ENCODE peak calls at places on chromosomes 1 and 21, in nine cellular contexts. One of them, this sample, is unnamed.

GRCh38 chr1:10744044-10744443 is 52.4 kb downstream of the CASZ1 start:
- DNase-seq in activated naive CD8-positive, alpha-beta T cell treated with anti-CD3 and anti-CD28 coated beads for 36 hours: no peak
- DNase-seq in left cardiac atrium: no peak
- DNase-seq in activated T-cell treated with anti-CD3 and anti-CD28 coated beads for 1 hour: no peak
- DNase-seq in activated gamma-delta T cell treated with anti-CD3 and anti-CD28 coated beads, Interleukin-2, amount 50 U/mL, for 16 hours: no peak
- DNase-seq in Calu3: no peak
- DNase-seq in NCI-H510A treated with DMSO at 0.1 percent for 48 hours: no peak
- DNase-seq in ACHN: no peak
- DNase-seq in NCI-H1417: no peak
- DNase-seq in this sample: no peak

GRCh38 chr1:11831945-11832725 is 15.4 kb downstream of the NPPA start:
- DNase-seq in left cardiac atrium: no peak
- DNase-seq in Calu3: no peak
- DNase-seq in activated gamma-delta T cell treated with anti-CD3 and anti-CD28 coated beads, Interleukin-2, amount 50 U/mL, for 16 hours: no peak
- DNase-seq in ACHN: no peak
- DNase-seq in activated T-cell treated with anti-CD3 and anti-CD28 coated beads for 1 hour: no peak
- DNase-seq in NCI-H1417: no peak
- DNase-seq in activated naive CD8-positive, alpha-beta T cell treated with anti-CD3 and anti-CD28 coated beads for 36 hours: no peak
- DNase-seq in NCI-H510A treated with DMSO at 0.1 percent for 48 hours: no peak
- DNase-seq in this sample: no peak

GRCh38 chr1:112788561-112788960 is 73.4 kb upstream of the PPM1J start:
- DNase-seq in activated gamma-delta T cell treated with anti-CD3 and anti-CD28 coated beads, Interleukin-2, amount 50 U/mL, for 16 hours: no peak
- DNase-seq in NCI-H1417: no peak
- DNase-seq in activated T-cell treated with anti-CD3 and anti-CD28 coated beads for 1 hour: no peak
- DNase-seq in left cardiac atrium: no peak
- DNase-seq in ACHN: no peak
- DNase-seq in NCI-H510A treated with DMSO at 0.1 percent for 48 hours: no peak
- DNase-seq in Calu3: no peak
- DNase-seq in activated naive CD8-positive, alpha-beta T cell treated with anti-CD3 and anti-CD28 coated beads for 36 hours: no peak
- DNase-seq in this sample: no peak

GRCh38 chr1:94401206-94401605 is 17.0 kb upstream of the ABCD3 start:
- DNase-seq in Calu3: no peak
- DNase-seq in activated T-cell treated with anti-CD3 and anti-CD28 coated beads for 1 hour: no peak
- DNase-seq in left cardiac atrium: no peak
- DNase-seq in ACHN: no peak
- DNase-seq in NCI-H510A treated with DMSO at 0.1 percent for 48 hours: no peak
- DNase-seq in NCI-H1417: no peak
- DNase-seq in activated gamma-delta T cell treated with anti-CD3 and anti-CD28 coated beads, Interleukin-2, amount 50 U/mL, for 16 hours: no peak
- DNase-seq in activated naive CD8-positive, alpha-beta T cell treated with anti-CD3 and anti-CD28 coated beads for 36 hours: no peak
- DNase-seq in this sample: no peak

GRCh38 chr1:228544921-228545591 is 57.9 kb downstream of the RNF187 start:
- DNase-seq in activated naive CD8-positive, alpha-beta T cell treated with anti-CD3 and anti-CD28 coated beads for 36 hours: no peak
- DNase-seq in Calu3: no peak
- DNase-seq in NCI-H510A treated with DMSO at 0.1 percent for 48 hours: no peak
- DNase-seq in left cardiac atrium: no peak
- DNase-seq in activated T-cell treated with anti-CD3 and anti-CD28 coated beads for 1 hour: no peak
- DNase-seq in NCI-H1417: no peak
- DNase-seq in activated gamma-delta T cell treated with anti-CD3 and anti-CD28 coated beads, Interleukin-2, amount 50 U/mL, for 16 hours: no peak
- DNase-seq in ACHN: no peak
- DNase-seq in this sample: no peak

GRCh38 chr1:36910281-36910725 is 124.0 kb downstream of the GRIK3 start:
- DNase-seq in activated naive CD8-positive, alpha-beta T cell treated with anti-CD3 and anti-CD28 coated beads for 36 hours: no peak
- DNase-seq in activated gamma-delta T cell treated with anti-CD3 and anti-CD28 coated beads, Interleukin-2, amount 50 U/mL, for 16 hours: no peak
- DNase-seq in ACHN: no peak
- DNase-seq in Calu3: no peak
- DNase-seq in NCI-H510A treated with DMSO at 0.1 percent for 48 hours: no peak
- DNase-seq in NCI-H1417: no peak
- DNase-seq in activated T-cell treated with anti-CD3 and anti-CD28 coated beads for 1 hour: no peak
- DNase-seq in left cardiac atrium: no peak
- DNase-seq in this sample: no peak

GRCh38 chr21:26715878-26716506 is 129.2 kb downstream of the ADAMTS1 start:
- DNase-seq in ACHN: peak; percentile 51
- DNase-seq in NCI-H1417: peak; percentile 3
- DNase-seq in left cardiac atrium: peak; percentile 33
- DNase-seq in activated naive CD8-positive, alpha-beta T cell treated with anti-CD3 and anti-CD28 coated beads for 36 hours: peak; percentile 3
- DNase-seq in activated gamma-delta T cell treated with anti-CD3 and anti-CD28 coated beads, Interleukin-2, amount 50 U/mL, for 16 hours: no peak
- DNase-seq in Calu3: peak; percentile 46
- DNase-seq in activated T-cell treated with anti-CD3 and anti-CD28 coated beads for 1 hour: no peak
- DNase-seq in NCI-H510A treated with DMSO at 0.1 percent for 48 hours: peak; percentile 7
- DNase-seq in this sample: peak; percentile 30

GRCh38 chr1:76303348-76303712 is 228.8 kb downstream of the ST6GALNAC3 start:
- DNase-seq in ACHN: no peak
- DNase-seq in left cardiac atrium: no peak
- DNase-seq in activated T-cell treated with anti-CD3 and anti-CD28 coated beads for 1 hour: no peak
- DNase-seq in NCI-H510A treated with DMSO at 0.1 percent for 48 hours: peak; percentile 89
- DNase-seq in activated gamma-delta T cell treated with anti-CD3 and anti-CD28 coated beads, Interleukin-2, amount 50 U/mL, for 16 hours: no peak
- DNase-seq in activated naive CD8-positive, alpha-beta T cell treated with anti-CD3 and anti-CD28 coated beads for 36 hours: no peak
- DNase-seq in NCI-H1417: peak; percentile 51
- DNase-seq in Calu3: no peak
- DNase-seq in this sample: no peak